ENCODE peak calls at places on chromosomes 11 and 22, in four cellular contexts. One of them, this sample, is unnamed.

GRCh38 chr22:30187726-30188407 is 58.7 kb downstream of the LIF start:
- DNase-seq in upper lobe of left lung: no peak
- DNase-seq in A549: no peak
- DNase-seq in heart right ventricle: no peak
- DNase-seq in this sample: no peak

GRCh38 chr11:118592616-118593367 is 14.6 kb upstream of the PHLDB1 start:
- DNase-seq in upper lobe of left lung: no peak
- DNase-seq in A549: no peak
- DNase-seq in heart right ventricle: peak; percentile 28
- DNase-seq in this sample: no peak

GRCh38 chr11:124945826-124946225 is 8.2 kb upstream of the CCDC15 start:
- DNase-seq in heart right ventricle: no peak
- DNase-seq in upper lobe of left lung: no peak
- DNase-seq in A549: no peak
- DNase-seq in this sample: no peak

GRCh38 chr11:68354181-68354872 is 41.9 kb downstream of the LRP5 start:
- DNase-seq in A549: peak; percentile 91
- DNase-seq in upper lobe of left lung: peak; percentile 91
- DNase-seq in heart right ventricle: peak; percentile 76
- DNase-seq in this sample: no peak

GRCh38 chr11:67374571-67375276 is 1.3 kb upstream of the CLCF1 start:
- DNase-seq in upper lobe of left lung: no peak
- DNase-seq in A549: peak; percentile 92
- DNase-seq in heart right ventricle: no peak
- DNase-seq in this sample: no peak

GRCh38 chr11:58466293-58466692 is 24.3 kb upstream of the OR5B12 start:
- DNase-seq in upper lobe of left lung: no peak
- DNase-seq in heart right ventricle: no peak
- DNase-seq in A549: no peak
- DNase-seq in this sample: no peak

GRCh38 chr11:35138949-35139881 is at the start of gene CD44:
- DNase-seq in heart right ventricle: peak; percentile 55
- DNase-seq in A549: peak; percentile 80
- DNase-seq in upper lobe of left lung: peak; percentile 91
- DNase-seq in this sample: peak; percentile 20

GRCh38 chr11:33778682-33779081 is 4.4 kb upstream of the FBXO3 start:
- DNase-seq in upper lobe of left lung: no peak
- DNase-seq in A549: no peak
- DNase-seq in heart right ventricle: no peak
- DNase-seq in this sample: no peak

DNA sequence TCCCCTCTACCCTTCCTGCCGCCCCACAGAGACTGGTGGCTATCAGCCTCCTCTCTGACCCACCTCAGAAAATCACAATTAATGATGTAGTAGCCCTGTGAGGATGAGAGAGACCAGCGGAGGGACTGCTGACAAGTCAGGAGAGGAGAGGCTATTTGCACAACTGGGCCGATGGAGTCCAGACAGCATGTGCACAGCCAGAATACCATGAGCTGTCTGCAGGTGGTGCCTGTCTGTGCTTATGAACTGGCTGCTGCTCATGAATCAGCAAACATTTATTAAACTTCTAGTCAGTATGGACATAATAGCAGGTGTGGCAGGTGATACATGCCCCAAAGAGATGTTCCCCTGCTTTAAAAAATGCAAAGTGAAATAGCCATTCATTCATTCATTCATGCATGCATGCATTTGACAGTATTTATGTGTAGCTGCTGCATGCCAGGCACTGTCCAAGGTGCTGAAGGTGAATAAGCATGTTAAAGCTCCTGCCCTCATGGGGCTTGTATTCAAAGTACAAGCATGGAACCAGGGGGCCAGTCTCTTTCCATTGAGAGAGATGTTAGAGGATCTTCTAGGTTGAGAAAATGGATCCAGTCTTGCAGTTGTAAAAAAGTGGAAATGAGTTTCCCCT is 141.3 kb downstream of the GRIK4 start:
- DNase-seq in upper lobe of left lung: no peak
- DNase-seq in heart right ventricle: no peak
- DNase-seq in A549: peak; percentile 11
- DNase-seq in this sample: no peak
- TF ChIP-seq CTCF in upper lobe of left lung: no peak
- TF ChIP-seq CTCF in heart right ventricle: no peak
- TF ChIP-seq CTCF in A549: no peak
- TF ChIP-seq CTCF in this sample: no peak

DNA sequence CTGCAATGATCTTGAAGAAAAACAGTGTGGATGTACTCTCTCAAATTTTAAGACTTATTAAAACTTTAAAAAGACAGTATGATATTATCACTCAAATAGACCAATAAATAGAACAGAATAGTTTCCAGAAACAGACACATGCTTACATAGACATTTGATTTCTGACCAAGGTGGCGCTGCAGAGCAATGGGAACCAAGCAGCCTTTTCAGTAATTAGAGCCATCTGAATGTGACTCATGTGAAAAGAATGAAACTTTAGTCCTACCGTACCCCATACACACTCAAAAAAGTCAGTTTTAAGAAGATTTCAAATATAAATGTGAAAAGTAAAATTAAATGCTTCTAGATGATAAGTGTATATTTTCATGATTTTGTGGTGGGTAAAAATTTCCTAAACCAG is 74.2 kb upstream of the MS4A8 start:
- DNase-seq in A549: peak; percentile 24
- DNase-seq in upper lobe of left lung: no peak
- DNase-seq in heart right ventricle: no peak
- DNase-seq in this sample: no peak
- TF ChIP-seq CTCF in A549: no peak
- TF ChIP-seq CTCF in upper lobe of left lung: no peak
- TF ChIP-seq CTCF in heart right ventricle: no peak
- TF ChIP-seq CTCF in this sample: peak; percentile 14

DNA sequence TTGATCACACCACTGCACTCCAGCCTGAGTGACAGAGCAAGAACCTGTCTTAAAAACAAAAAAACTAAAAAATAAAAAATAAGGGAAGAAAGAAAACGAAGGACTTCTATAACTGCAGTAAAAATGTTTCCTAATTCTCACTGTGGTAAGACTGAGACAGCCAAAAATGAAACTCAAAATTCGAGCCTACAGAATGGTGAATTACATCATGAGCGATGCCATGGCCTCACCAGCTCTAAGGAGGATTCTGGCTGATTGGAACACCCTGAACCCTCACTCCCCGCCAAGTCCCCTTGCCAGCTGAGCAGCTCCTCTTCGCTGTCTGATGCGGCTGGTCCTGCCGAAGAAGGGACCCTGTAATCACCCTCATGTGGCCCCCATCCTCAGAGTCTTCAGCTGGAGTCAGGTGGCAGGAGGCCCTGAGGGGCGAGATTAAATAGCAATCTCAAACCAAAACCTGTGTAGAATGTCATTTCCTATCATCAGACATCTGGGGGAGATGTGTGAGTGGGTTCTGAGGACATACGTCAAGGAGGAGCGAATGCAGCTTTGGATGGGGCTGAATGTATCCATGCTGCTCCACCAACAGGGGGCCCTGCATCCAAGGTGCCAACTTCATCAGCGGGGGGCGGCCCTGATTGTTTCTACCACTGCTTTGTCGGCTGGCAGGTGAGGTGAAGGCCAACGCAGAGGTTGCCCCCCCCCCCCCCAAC is 29.2 kb downstream of the PDGFB start:
- DNase-seq in upper lobe of left lung: no peak
- DNase-seq in heart right ventricle: no peak
- DNase-seq in A549: peak; percentile 27
- DNase-seq in this sample: no peak
- TF ChIP-seq CTCF in upper lobe of left lung: peak; percentile 12
- TF ChIP-seq CTCF in heart right ventricle: no peak
- TF ChIP-seq CTCF in A549: peak; percentile 15
- TF ChIP-seq CTCF in this sample: peak; percentile 44

GRCh38 chr22:44332946-44333345 is 20.2 kb upstream of the SHISAL1 start:
- DNase-seq in heart right ventricle: no peak
- DNase-seq in A549: no peak
- DNase-seq in upper lobe of left lung: no peak
- DNase-seq in this sample: no peak

GRCh38 chr22:44330188-44330726 is 17.5 kb upstream of the SHISAL1 start:
- DNase-seq in A549: no peak
- DNase-seq in upper lobe of left lung: no peak
- DNase-seq in heart right ventricle: no peak
- DNase-seq in this sample: no peak

GRCh38 chr22:44333847-44334635 is 21.3 kb upstream of the SHISAL1 start:
- DNase-seq in upper lobe of left lung: no peak
- DNase-seq in heart right ventricle: no peak
- DNase-seq in A549: no peak
- DNase-seq in this sample: no peak

GRCh38 chr22:44330727-44331660 is 18.2 kb upstream of the SHISAL1 start:
- DNase-seq in A549: no peak
- DNase-seq in upper lobe of left lung: peak; percentile 86
- DNase-seq in heart right ventricle: no peak
- DNase-seq in this sample: peak; percentile 43

DNA sequence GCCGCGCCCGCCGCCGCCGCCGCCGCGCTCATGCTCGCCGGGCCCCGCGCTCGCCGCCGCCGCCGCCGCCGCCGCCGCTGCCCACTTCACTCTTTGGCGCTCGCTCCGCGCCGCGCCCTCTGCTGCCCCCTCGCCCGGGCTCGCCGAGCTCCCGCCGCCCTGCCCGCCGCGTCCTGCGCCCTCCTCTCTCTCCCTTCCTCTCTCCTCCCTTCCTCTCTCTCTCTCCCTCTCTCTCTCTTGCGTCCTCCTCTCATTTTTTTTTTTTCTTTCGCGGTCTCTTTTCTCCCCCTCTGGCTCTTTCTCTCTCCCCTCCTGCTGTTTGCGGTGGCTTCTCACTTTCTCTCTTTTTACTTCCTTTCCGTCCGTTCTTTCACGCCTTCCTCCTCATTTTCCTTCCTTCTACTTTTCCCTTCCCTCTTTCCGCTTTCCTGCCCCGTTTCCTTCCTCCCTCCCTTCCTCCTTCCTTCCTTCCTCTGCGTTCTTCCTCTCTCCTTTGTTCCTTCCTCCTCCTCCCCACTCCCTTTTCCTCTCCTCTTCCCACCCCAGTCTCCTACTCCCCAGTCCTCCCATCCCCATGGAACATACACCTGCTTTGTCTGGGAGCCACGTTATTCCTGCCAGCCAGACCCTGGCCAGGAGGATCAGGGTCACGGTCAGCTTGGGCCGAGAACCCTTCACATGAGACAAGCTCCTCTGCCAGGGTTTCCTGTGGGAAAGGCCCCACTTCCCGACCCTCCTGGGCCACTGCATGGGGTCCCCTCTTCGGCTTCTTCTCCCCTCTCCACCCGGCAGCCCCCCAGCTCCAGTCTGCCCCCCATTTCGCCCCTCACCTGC is 19.3 kb upstream of the SHISAL1 start:
- DNase-seq in heart right ventricle: no peak
- DNase-seq in upper lobe of left lung: peak; percentile 85
- DNase-seq in A549: peak; percentile 22
- DNase-seq in this sample: peak; percentile 51
- TF ChIP-seq CTCF in heart right ventricle: no peak
- TF ChIP-seq CTCF in upper lobe of left lung: no peak
- TF ChIP-seq CTCF in A549: no peak
- TF ChIP-seq CTCF in this sample: no peak

DNA sequence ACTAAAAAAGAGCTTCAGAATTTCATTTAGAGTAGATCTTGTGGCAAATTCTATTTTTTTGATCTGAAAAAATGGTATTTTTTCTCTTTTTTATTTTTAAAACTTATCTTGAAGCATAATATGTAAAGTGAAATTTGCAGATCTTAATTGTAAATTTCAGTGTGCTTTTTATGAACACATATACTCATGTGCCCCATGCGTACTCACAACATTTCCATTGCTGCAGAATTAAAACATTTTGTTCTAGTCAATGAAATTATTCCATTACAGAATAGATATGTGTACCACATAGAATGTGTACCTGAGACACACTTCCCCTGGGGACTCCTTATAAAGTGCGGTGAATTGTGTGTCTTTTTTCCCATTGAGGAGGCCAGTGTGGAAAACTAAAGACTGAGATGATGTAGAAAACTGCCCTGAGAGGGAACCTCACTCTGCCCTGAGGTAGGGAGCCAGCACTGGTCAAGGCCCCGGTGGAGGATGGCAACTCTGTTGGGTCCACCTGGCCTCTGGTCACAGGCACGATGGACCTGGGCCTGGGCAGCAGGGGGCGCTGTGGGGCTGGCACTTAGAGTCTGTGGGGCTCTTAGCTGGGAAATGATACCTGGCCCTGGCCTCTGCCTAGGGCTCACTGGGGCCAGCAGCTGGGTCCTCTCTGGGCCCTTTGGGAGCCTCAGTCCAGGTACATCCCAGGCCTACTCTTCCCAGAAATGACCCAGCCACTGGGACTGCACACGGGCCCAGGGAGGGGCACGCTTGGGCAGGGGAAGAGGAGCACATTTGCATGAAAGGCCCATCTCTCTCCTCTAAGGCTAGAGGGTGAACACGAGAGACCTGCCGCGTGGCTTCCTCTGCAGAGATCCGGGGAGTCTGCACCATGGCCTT is 77.9 kb upstream of the TOP3B start:
- DNase-seq in heart right ventricle: peak; percentile 27
- DNase-seq in A549: peak; percentile 44
- DNase-seq in upper lobe of left lung: peak; percentile 91
- DNase-seq in this sample: peak; percentile 82
- TF ChIP-seq CTCF in heart right ventricle: peak; percentile 24
- TF ChIP-seq CTCF in A549: peak; percentile 43
- TF ChIP-seq CTCF in upper lobe of left lung: peak; percentile 52
- TF ChIP-seq CTCF in this sample: peak; percentile 92

GRCh38 chr11:83002522-83002921 is 69.2 kb downstream of the RAB30 start:
- DNase-seq in A549: no peak
- DNase-seq in upper lobe of left lung: no peak
- DNase-seq in heart right ventricle: no peak
- DNase-seq in this sample: no peak
- TF ChIP-seq CTCF in A549: no peak
- TF ChIP-seq CTCF in upper lobe of left lung: no peak
- TF ChIP-seq CTCF in heart right ventricle: no peak
- TF ChIP-seq CTCF in this sample: no peak

DNA sequence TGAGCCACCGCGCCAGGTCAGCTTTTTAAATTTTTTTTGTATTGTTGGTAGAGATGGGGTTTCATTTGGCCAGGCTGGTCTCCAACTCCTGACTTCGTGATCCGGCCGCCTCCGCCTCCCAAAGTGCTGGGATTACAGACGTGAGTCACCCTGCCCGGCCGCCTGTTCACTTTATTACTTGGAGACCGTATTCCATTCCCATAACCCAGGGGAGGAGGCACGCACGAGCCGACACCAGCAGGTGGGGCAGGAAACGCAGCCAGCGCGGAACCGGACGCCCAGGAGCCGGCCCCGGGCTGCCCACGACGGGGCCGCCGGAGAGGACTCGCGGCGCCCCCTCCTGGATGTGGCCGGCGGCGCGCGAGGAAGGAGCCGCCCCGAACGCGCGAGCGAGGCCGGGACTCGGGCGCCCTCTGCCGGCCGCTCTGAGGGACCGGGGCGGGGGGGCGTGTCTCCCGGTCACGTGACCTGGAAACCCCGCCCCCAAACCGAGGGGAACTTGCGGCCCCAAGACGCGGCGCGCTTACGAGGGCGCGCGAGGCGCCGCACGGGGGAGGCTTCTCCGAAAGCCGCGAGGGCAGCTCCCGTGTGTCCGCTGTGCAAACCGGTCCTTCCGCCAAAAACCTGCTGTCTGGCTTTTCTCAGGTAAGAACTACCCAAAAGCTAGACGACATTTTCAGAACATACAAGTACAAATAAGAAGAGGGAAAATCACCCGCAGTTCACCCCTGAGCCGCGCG is 11.6 kb upstream of the RNH1 start:
- DNase-seq in A549: peak; percentile 97
- DNase-seq in upper lobe of left lung: peak; percentile 98
- DNase-seq in heart right ventricle: peak; percentile 88
- DNase-seq in this sample: peak; percentile 86
- TF ChIP-seq CTCF in A549: peak; percentile 100
- TF ChIP-seq CTCF in upper lobe of left lung: peak; percentile 100
- TF ChIP-seq CTCF in heart right ventricle: peak; percentile 100
- TF ChIP-seq CTCF in this sample: peak; percentile 100

This sample was measured in endothelial cell.